ENCODE peak calls at places on chromosomes 4 and X, in six cellular contexts. M is GM23248, U is OCI-LY7, O is MM.1S, S is PC-3, T is neural progenitor cell. A is an unnamed sample.

GRCh38 chr4:99711657-99712056 is 54.0 kb upstream of the C4orf54 start:
- DNase-seq in S (no peak), U (no peak), O (no peak), T (no peak), M (no peak), A (no peak)

GRCh38 chr4:132123870-132124623 is 1025.0 kb upstream of the PCDH10 start:
- DNase-seq in O (peak), S (no peak), U (no peak), M (no peak), T (no peak), A (peak)

GRCh38 chr4:152565338-152565737 is 29.4 kb upstream of the FBXW7 start:
- DNase-seq in O (no peak), M (no peak), T (no peak), S (no peak), U (no peak), A (no peak)

GRCh38 chr4:149005191-149005590 is 563.0 kb upstream of the NR3C2 start:
- DNase-seq in M (no peak), T (no peak), O (no peak), S (no peak), U (no peak), A (no peak)

GRCh38 chrX:46670316-46670715 is 88.6 kb downstream of the SLC9A7 start:
- DNase-seq in U (no peak), S (no peak), M (no peak), O (no peak), T (no peak), A (no peak)

GRCh38 chrX:49977319-49978090 is 55.1 kb downstream of the CLCN5 start:
- DNase-seq in T (no peak), O (no peak), S (no peak), M (no peak), U (no peak), A (no peak)

GRCh38 chr4:1039493-1040343 is 28.3 kb downstream of the FGFRL1 start:
- DNase-seq in S (peak), M (peak), U (no peak), T (peak), O (no peak), A (no peak)

GRCh38 chr4:122963222-122963621 is 40.8 kb upstream of the NUDT6 start:
- DNase-seq in T (no peak), U (no peak), M (peak), S (peak), O (no peak), A (no peak)

GRCh38 chr4:34198966-34199365 is 2045.3 kb downstream of the ARAP2 start:
- DNase-seq in U (no peak), T (no peak), S (no peak), M (no peak), O (no peak), A (no peak)

GRCh38 chr4:99811850-99812249 is 4.8 kb upstream of the DAPP1 start:
- DNase-seq in O (peak), T (peak), M (peak), U (peak), S (peak), A (peak)

GRCh38 chr4:66178901-66179300 is 508.6 kb upstream of the EPHA5 start:
- DNase-seq in U (no peak), S (peak), T (peak), O (no peak), M (no peak), A (peak)

GRCh38 chr4:73070072-73070385 is 513 bp upstream of the COX18 start:
- DNase-seq in T (no peak), O (no peak), M (no peak), S (no peak), U (no peak), A (peak)

GRCh38 chr4:16310606-16311005 is 84.3 kb upstream of the TAPT1 start:
- DNase-seq in T (no peak), S (no peak), M (no peak), O (no peak), U (no peak), A (no peak)

GRCh38 chr4:183097251-183098079 is 1.6 kb upstream of the WWC2 start:
- DNase-seq in S (no peak), T (peak), O (no peak), U (no peak), M (peak), A (peak)

GRCh38 chrX:460823-461640 is 74.3 kb upstream of the PPP2R3B start:
- DNase-seq in T (no peak), U (no peak), M (no peak), O (no peak), S (no peak), A (no peak)

GRCh38 chr4:11013265-11013664 is 328.7 kb upstream of the CLNK start:
- DNase-seq in O (no peak), T (no peak), M (no peak), S (no peak), U (no peak), A (no peak)

GRCh38 chr4:140743194-140743931 is 12.8 kb downstream of the TBC1D9 start:
- DNase-seq in S (peak), T (peak), M (peak), O (peak), U (peak), A (peak)

GRCh38 chr4:41985151-41985550 is 3.6 kb downstream of the DCAF4L1 start:
- DNase-seq in T (no peak), U (no peak), O (no peak), M (no peak), S (no peak), A (peak)

GRCh38 chr4:150127757-150128156 is 49.5 kb downstream of the DCLK2 start:
- DNase-seq in T (no peak), S (peak), O (no peak), U (no peak), M (no peak), A (no peak)

GRCh38 chrX:42119076-42119475 is 195.7 kb upstream of the CASK start:
- DNase-seq in T (no peak), M (peak), U (no peak), O (no peak), S (peak), A (no peak)

GRCh38 chr4:144627663-144628076 is 18.3 kb upstream of the HHIP start:
- DNase-seq in T (no peak), M (no peak), S (peak), O (no peak), U (no peak), A (no peak)

GRCh38 chr4:9979101-9979815 is 42.0 kb downstream of the SLC2A9 start:
- DNase-seq in M (no peak), S (no peak), T (no peak), O (no peak), U (no peak), A (peak)

GRCh38 chrX:320126-320783 is 1.7 kb upstream of the GTPBP6 start:
- DNase-seq in T (peak), U (no peak), M (peak), O (no peak), S (peak), A (peak)

GRCh38 chr4:100894339-100894870 is 376.6 kb upstream of the EMCN start:
- DNase-seq in M (no peak), T (no peak), O (no peak), U (no peak), S (no peak), A (no peak)

GRCh38 chr4:100898844-100899243 is 381.0 kb upstream of the EMCN start:
- DNase-seq in M (no peak), S (no peak), T (no peak), O (no peak), U (no peak), A (no peak)

GRCh38 chr4:100891808-100892207 is 374.0 kb upstream of the EMCN start:
- DNase-seq in M (no peak), O (no peak), S (no peak), U (no peak), T (no peak), A (no peak)

GRCh38 chr4:100900134-100900533 is 382.3 kb upstream of the EMCN start:
- DNase-seq in S (no peak), U (no peak), M (no peak), T (no peak), O (no peak), A (no peak)

GRCh38 chr4:100895572-100896197 is 377.9 kb upstream of the EMCN start:
- DNase-seq in T (no peak), M (peak), U (peak), O (peak), S (no peak), A (no peak)
- TF ChIP-seq EZH2phosphoT487 in T (no peak), M (no peak), U (no peak), O (no peak), S (no peak), A (no peak)

DNA sequence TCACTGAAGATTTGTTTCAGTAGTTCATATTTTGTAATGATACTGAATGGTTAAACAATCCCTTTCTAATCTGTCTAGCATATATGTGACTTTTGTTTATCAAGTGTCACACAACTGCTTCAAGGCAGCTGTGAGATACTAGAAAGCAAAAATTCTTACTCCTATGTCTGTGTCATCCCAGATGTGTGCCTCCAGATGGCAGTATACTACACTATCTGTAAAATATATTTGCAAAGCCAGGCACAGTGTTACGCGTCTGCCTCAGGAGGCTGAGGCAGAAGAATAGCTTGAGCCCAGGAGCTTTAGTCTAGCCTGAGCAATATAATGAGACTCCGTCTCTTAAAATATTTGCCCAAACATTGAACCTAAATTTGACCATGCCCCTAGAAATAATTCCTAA is 4.0 kb downstream of the NUDT10 start:
- DNase-seq in T (peak), S (peak), M (peak), O (peak), U (peak), A (peak)
- TF ChIP-seq EZH2phosphoT487 in T (no peak), S (no peak), M (no peak), O (no peak), U (no peak), A (no peak)

GRCh38 chrX:120450163-120450562 is 18.9 kb downstream of the LAMP2 start:
- DNase-seq in T (peak), S (peak), O (no peak), U (peak), M (peak), A (peak)

GRCh38 chrX:120452131-120452530 is 17.0 kb downstream of the LAMP2 start:
- DNase-seq in O (no peak), T (peak), U (peak), S (peak), M (peak), A (peak)

GRCh38 chrX:120446503-120446902 is 22.6 kb downstream of the LAMP2 start:
- DNase-seq in T (no peak), O (no peak), U (no peak), S (peak), M (peak), A (no peak)
- TF ChIP-seq EZH2phosphoT487 in T (no peak), O (no peak), U (no peak), S (no peak), M (no peak), A (no peak)

GRCh38 chrX:2374086-2374485 is 126.7 kb downstream of the DHRSX start:
- DNase-seq in M (peak), S (no peak), O (no peak), U (no peak), T (no peak), A (no peak)
- TF ChIP-seq EZH2phosphoT487 in M (no peak), S (no peak), O (no peak), U (no peak), T (no peak), A (no peak)

DNA sequence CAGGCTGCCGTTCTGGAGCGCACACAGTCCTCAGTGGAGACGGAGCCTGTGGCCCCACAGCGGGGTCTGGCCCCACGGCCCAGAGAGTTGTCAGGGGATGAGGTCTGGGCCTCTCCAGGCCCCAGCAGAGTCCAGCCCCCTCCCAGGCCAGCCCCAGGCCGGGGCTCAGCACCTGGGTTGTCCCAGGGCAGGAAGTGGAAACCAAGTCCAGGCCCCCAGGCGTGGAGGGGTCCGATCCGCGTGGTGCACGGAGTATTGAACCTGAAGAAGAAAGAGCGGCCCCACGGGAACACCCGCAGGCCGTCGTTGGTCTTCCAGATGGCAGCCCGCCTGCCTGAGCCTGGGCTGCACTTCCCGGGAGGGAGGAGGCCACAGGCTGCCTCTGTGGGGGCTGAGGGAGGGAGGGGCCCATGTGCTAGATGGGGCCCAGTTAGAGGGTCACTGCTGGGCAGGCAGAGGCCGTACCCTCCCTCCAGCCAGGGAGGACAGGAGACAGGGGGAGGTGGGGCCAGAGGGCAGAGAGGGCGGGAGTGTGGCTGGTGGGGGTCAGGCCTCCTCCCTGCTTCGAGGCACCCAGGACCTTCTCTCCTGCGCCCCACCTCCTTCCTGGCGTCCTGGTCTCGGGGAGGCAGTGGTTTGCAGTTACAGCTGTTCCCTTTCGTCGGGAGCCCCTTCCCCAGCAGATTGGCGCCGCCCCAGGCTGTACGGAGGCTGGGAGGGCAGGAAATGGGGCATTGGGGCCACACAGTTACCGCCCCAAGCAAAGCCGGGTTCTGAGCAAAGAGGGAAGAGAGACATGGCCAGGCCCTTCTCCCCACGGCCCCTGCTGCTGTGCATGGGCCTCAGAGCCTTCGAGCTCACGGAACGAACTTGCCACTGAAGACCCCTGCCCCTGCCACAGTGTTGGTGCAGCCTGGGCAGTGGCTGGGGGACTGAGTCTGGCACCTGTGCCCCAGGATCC is 8.1 kb downstream of the HGFAC start:
- DNase-seq in T (no peak), S (no peak), U (no peak), M (no peak), O (no peak), A (no peak)
- TF ChIP-seq EZH2phosphoT487 in T (no peak), S (no peak), U (no peak), M (no peak), O (no peak), A (no peak)

GRCh38 chrX:135713795-135714194 is 356 bp downstream of the CT45A1 start:
- DNase-seq in M (no peak), S (no peak), T (no peak), O (no peak), U (no peak), A (no peak)
- TF ChIP-seq EZH2phosphoT487 in M (no peak), S (no peak), T (no peak), O (no peak), U (no peak), A (no peak)

GRCh38 chr4:134024251-134024650 is 177.3 kb downstream of the PABPC4L start:
- DNase-seq in O (no peak), T (peak), S (peak), U (peak), M (peak), A (peak)
- TF ChIP-seq EZH2phosphoT487 in O (no peak), T (no peak), S (no peak), U (no peak), M (no peak), A (no peak)